ENCODE peak calls at places on chromosomes 1 and 21, in four cellular contexts. A, J, H and M are unnamed samples.

GRCh38 chr1:61254629-61255323 is 172.4 kb downstream of the NFIA start:
- DNase-seq in J (no peak), A (no peak), H (no peak), M (no peak)

GRCh38 chr1:152182942-152183341 is 23.9 kb upstream of the RPTN start:
- DNase-seq in A (no peak), J (no peak), H (no peak), M (no peak)

GRCh38 chr1:19450811-19451564 is 34.4 kb downstream of the CAPZB start:
- DNase-seq in J (no peak), A (peak; percentile 37), H (no peak), M (no peak)

GRCh38 chr1:25568834-25569598 is 25.6 kb downstream of the LDLRAP1 start:
- DNase-seq in H (no peak), A (peak; percentile 70), J (no peak), M (peak; percentile 81)

GRCh38 chr1:245008761-245009160 is 144.4 kb upstream of the HNRNPU start:
- DNase-seq in H (no peak), A (no peak), J (no peak), M (no peak)

GRCh38 chr1:225881081-225882007 is 836 bp downstream of the TMEM63A start:
- DNase-seq in A (no peak), H (no peak), J (no peak), M (peak; percentile 84)

GRCh38 chr1:203954788-203955552 is 93.6 kb downstream of the SNRPE start:
- DNase-seq in H (no peak), A (peak; percentile 8), J (no peak), M (peak; percentile 5)

GRCh38 chr1:10210841-10211804 is 753 bp downstream of the KIF1B start:
- DNase-seq in J (no peak), H (no peak), A (peak; percentile 61), M (peak; percentile 70)

GRCh38 chr1:63713627-63714481 is 60.0 kb upstream of the ROR1 start:
- DNase-seq in J (no peak), H (no peak), A (peak; percentile 57), M (no peak)

GRCh38 chr1:234969630-234970370 is 158.8 kb downstream of the TOMM20 start:
- DNase-seq in H (no peak), J (no peak), A (no peak), M (no peak)

GRCh38 chr21:38831526-38832467 is 26.1 kb downstream of the ETS2 start:
- DNase-seq in J (peak; percentile 40), A (peak; percentile 35), H (no peak), M (peak; percentile 52)

GRCh38 chr1:197145451-197146029 is 929 bp downstream of the ASPM start:
- DNase-seq in J (no peak), H (no peak), A (no peak), M (no peak)

GRCh38 chr1:90502194-90502593 is 214.9 kb downstream of the BARHL2 start:
- DNase-seq in J (no peak), A (no peak), H (no peak), M (no peak)

GRCh38 chr1:1232224-1232800 is at the start of gene B3GALT6:
- DNase-seq in H (no peak), J (no peak), A (no peak), M (no peak)

GRCh38 chr1:160800645-160801408 is 4.9 kb downstream of the LY9 start:
- DNase-seq in H (no peak), J (no peak), A (no peak), M (no peak)

GRCh38 chr1:29176567-29176966 is 5.1 kb downstream of the SRSF4 start:
- DNase-seq in J (no peak), H (no peak), A (no peak), M (no peak)

GRCh38 chr1:231517076-231517475 is 11.4 kb upstream of the TSNAX start:
- DNase-seq in A (no peak), J (no peak), H (no peak), M (no peak)

GRCh38 chr1:93938461-93939145 is 29.4 kb upstream of the GCLM start:
- DNase-seq in J (no peak), A (no peak), H (no peak), M (no peak)
- TF ChIP-seq EGR1 in J (no peak), A (no peak), H (no peak), M (no peak)

GRCh38 chr1:119631086-119631432 is 17.0 kb downstream of the ZNF697 start:
- DNase-seq in J (no peak), H (no peak), A (no peak), M (no peak)
- H3K4me3 ChIP-seq in J (no peak overlapping the region), H (peak overlapping the region; percentile 34), A (no peak overlapping the region), M (no peak overlapping the region)

DNA sequence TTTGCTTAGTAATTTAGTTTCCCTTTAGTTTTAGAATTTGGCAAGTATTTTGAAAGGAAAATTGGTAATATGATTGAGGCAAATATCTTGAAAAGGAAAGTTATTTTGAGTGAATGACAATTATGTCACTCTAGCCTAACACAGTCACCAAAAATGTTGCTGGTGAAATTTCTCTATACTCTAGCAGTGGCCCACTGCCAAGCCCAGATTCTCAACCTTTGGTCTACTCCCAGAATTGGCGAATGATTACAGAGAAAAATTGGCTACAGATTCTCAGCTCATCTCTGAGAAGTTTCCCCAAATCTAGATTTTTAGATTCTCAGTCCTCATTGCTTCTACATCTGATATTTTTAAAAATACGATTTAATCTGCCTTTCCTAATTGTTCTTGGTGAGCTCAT is 84.9 kb downstream of the PIGK start:
- DNase-seq in J (no peak), H (no peak), A (no peak), M (no peak)
- TF ChIP-seq EGR1 in J (no peak), H (no peak), A (no peak), M (no peak)

GRCh38 chr1:22739648-22740385 is 29.2 kb downstream of the EPHB2 start:
- DNase-seq in H (no peak), J (no peak), A (no peak), M (peak; percentile 59)
- H3K4me3 ChIP-seq in H (no peak overlapping the region), J (no peak overlapping the region), A (peak overlapping the region; percentile 10), M (no peak overlapping the region)

DNA sequence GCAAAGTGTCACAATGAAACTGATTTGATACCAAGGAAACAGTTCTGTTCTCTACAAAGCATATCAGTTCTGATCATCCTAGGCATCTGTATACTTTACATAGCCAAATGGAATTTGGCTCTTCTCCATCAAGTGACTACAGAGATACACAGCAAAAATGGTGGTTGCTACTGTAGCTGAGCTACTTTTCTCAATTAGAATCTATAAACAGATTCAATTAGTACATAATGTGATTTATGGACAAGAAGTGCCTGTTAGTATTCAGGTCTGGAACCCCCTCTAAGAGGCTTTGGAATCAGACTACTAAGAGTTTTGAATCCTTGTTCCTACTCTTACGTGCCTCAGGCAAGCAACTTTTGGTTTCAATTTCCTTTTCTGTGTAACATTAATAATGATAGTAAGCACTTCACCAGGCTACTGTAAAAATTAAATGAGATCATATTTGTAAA is 25.5 kb downstream of the C21orf91 start:
- DNase-seq in A (no peak), H (no peak), J (no peak), M (no peak)
- TF ChIP-seq EGR1 in A (no peak), H (no peak), J (no peak), M (no peak)

GRCh38 chr1:43334453-43335205 is 3.0 kb upstream of the MPL start:
- DNase-seq in A (no peak), H (no peak), J (no peak), M (no peak)
- H3K4me3 ChIP-seq in A (no peak overlapping the region), H (no peak overlapping the region), J (no peak overlapping the region), M (no peak overlapping the region)

GRCh38 chr1:221625026-221625425 is 116.9 kb downstream of the DUSP10 start:
- DNase-seq in A (no peak), H (no peak), J (no peak), M (no peak)
- TF ChIP-seq EGR1 in A (no peak), H (no peak), J (no peak), M (no peak)